ENCODE peak calls at places on chromosomes 4 and X, in seven cellular contexts. X is heart left ventricle, P is A549, E is transverse colon, S is right lobe of liver, V is uterus, G is tibial nerve. B is an unnamed sample.

GRCh38 chr4:56757821-56758400 is 63.6 kb downstream of the SPINK2 start:
- DNase-seq in X (no peak), P (peak), E (peak), S (peak), V (peak), G (no peak), B (peak)

GRCh38 chr4:79445371-79445781 is 37.3 kb upstream of the GK2 start:
- DNase-seq in X (no peak), P (no peak), E (no peak), S (no peak), V (no peak), G (no peak), B (no peak)

GRCh38 chrX:124860736-124861135 is 458.9 kb upstream of the TEX13C start:
- DNase-seq in X (no peak), P (no peak), E (no peak), S (no peak), V (no peak), G (no peak), B (no peak)

GRCh38 chrX:150773117-150773516 is 79.9 kb downstream of the MTMR1 start:
- DNase-seq in X (no peak), P (no peak), E (no peak), S (no peak), V (no peak), G (no peak), B (no peak)

GRCh38 chr4:158894826-158895225 is 126.0 kb downstream of the FNIP2 start:
- DNase-seq in X (no peak), P (no peak), E (no peak), S (no peak), V (no peak), G (no peak), B (no peak)

GRCh38 chr4:1515763-1516162 is 109.5 kb upstream of the NKX1-1 start:
- DNase-seq in X (no peak), P (no peak), E (no peak), S (no peak), V (no peak), G (no peak), B (no peak)

GRCh38 chr4:105329081-105329480 is 144.8 kb downstream of the PPA2 start:
- DNase-seq in X (no peak), P (no peak), E (no peak), S (no peak), V (no peak), G (no peak), B (no peak)

GRCh38 chr4:73851293-73851692 is 1.8 kb upstream of the PF4V1 start:
- DNase-seq in X (no peak), P (no peak), E (no peak), S (no peak), V (no peak), G (no peak), B (no peak)

GRCh38 chrX:20593836-20594235 is 327.1 kb upstream of the RPS6KA3 start:
- DNase-seq in X (no peak), P (no peak), E (no peak), S (no peak), V (no peak), G (no peak), B (no peak)

GRCh38 chr4:12389604-12390003 is 960.9 kb upstream of the HS3ST1 start:
- DNase-seq in X (no peak), P (no peak), E (no peak), S (no peak), V (no peak), G (no peak), B (no peak)
- H3K27ac ChIP-seq in X (no peak), P (no peak), E (no peak), S (no peak), V (no peak), G (no peak), B (no peak)

DNA sequence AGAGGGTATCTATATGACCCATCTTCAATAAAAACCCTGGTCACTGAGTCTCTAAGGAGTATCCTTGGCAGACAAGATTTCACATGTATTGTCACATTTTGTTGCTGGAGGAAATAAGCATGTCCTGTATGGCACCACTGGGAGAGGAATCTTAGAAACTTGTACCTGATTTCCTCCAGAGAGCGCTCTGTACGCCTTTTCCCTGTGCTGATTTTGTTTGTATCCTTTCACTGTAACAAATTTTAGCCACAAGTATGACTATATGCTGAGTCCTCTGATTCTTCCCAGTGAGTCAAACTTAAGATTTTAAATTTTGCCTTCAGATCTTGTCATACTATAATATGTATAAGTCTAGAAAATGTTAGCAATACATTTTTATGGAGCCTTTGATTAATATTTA is 102.8 kb downstream of the ITIH6 start:
- DNase-seq in X (no peak), P (no peak), E (no peak), S (no peak), V (no peak), G (no peak), B (no peak)
- TF ChIP-seq CTCF in X (no peak), P (no peak), E (no peak), S (no peak), V (no peak), G (no peak), B (no peak)

GRCh38 chrX:119605739-119606507 is at the start of gene NKRF:
- DNase-seq in X (peak), P (peak), E (peak), S (peak), V (peak), G (peak), B (peak)
- TF ChIP-seq POLR2A in X (no peak), P (peak), E (peak), S (peak), V (peak), G (peak), B (peak)

GRCh38 chr4:42719257-42719656 is 62.4 kb upstream of the ATP8A1 start:
- DNase-seq in X (no peak), P (no peak), E (no peak), S (no peak), V (no peak), G (no peak), B (no peak)
- H3K27ac ChIP-seq in X (no peak), P (no peak), E (no peak), S (no peak), V (no peak), G (no peak), B (no peak)

GRCh38 chrX:80431502-80431832 is 11.2 kb downstream of the TENT5D start:
- DNase-seq in X (no peak), P (no peak), E (no peak), S (no peak), V (no peak), G (no peak), B (no peak)

GRCh38 chrX:80432863-80433262 is 12.6 kb downstream of the TENT5D start:
- DNase-seq in X (no peak), P (no peak), E (no peak), S (no peak), V (no peak), G (no peak), B (no peak)

GRCh38 chrX:80432441-80432840 is 12.2 kb downstream of the TENT5D start:
- DNase-seq in X (no peak), P (no peak), E (no peak), S (no peak), V (no peak), G (no peak), B (no peak)

DNA sequence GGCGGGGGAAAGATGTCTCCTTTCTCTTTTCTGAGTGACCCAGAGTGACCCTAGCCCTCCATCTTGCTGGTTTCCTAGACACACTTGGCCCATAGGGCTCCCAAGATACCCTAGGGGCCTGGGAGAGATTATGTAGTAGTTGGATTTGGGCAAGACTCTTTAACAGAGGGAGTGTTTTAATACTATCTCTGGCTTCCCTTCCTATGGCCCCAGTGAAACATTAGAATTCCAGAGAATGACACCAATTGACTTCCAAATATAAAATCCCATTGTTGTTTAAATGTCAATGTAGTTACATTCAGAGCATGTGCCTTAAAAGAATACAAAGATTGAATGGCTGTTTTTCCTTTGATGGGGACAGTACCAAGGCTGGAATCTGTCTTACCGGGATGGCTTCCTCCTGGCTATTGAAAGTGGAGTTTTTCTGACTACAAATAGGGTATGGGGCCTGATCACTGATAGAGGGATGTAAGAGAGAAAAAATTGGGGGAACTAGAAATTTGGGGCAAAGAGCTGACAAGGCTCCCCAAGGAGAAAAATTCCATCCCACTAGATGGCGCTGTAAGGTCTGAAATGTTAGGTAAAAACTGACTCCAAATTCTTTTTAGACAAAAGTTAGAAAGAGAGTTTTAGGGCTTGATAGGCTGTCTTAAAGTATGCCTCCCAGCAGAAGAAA is 10.7 kb downstream of the TENT5D start:
- DNase-seq in X (no peak), P (peak), E (no peak), S (no peak), V (no peak), G (no peak), B (no peak)
- TF ChIP-seq CTCF in X (no peak), P (no peak), E (no peak), S (no peak), V (no peak), G (peak), B (no peak)

GRCh38 chr4:70687821-70688794 is at the start of gene UTP3:
- DNase-seq in X (peak), P (peak), E (peak), S (peak), V (peak), G (peak), B (peak)
- TF ChIP-seq POLR2A in X (no peak), P (peak), E (peak), S (peak), V (peak), G (peak), B (peak)